ENCODE peak calls at places on chromosomes 5 and 9, in ten cellular contexts. U is A549; H is transverse colon; O is B cell; B is cardiac fibroblast; W is fibroblast of the aortic adventitia; A is cardiac muscle cell; C is progenitor cell of endocrine pancreas; T is lung; J is CD8-positive, alpha-beta T cell. S is an unnamed sample.

GRCh38 chr9:98130576-98131228 is 11.7 kb upstream of the TRIM14 start:
- DNase-seq in J (no peak), W (no peak), T (no peak), C (no peak), U (no peak), H (peak; percentile 5), A (no peak), O (no peak), B (no peak), S (no peak)

GRCh38 chr9:37415011-37415719 is 7.3 kb upstream of the GRHPR start:
- DNase-seq in T (peak; percentile 76), U (peak; percentile 80), O (peak; percentile 73), H (peak; percentile 78), W (peak; percentile 87), J (peak; percentile 64), C (peak; percentile 67), B (peak; percentile 83), A (peak; percentile 78), S (peak; percentile 67)

GRCh38 chr5:67211926-67212325 is 15.3 kb upstream of the CD180 start:
- DNase-seq in J (no peak), B (peak; percentile 71), T (no peak), A (peak; percentile 73), O (no peak), C (no peak), W (peak; percentile 79), U (no peak), H (no peak), S (no peak)

GRCh38 chr5:176157656-176158055 is 80.6 kb upstream of the SIMC1 start:
- DNase-seq in O (no peak), W (peak; percentile 84), T (no peak), B (peak; percentile 50), C (no peak), A (peak; percentile 42), J (no peak), H (no peak), U (no peak), S (no peak)

GRCh38 chr9:86668488-86668887 is 278.8 kb downstream of the GAS1 start:
- DNase-seq in W (peak; percentile 47), O (no peak), J (no peak), T (no peak), C (no peak), A (no peak), B (no peak), U (no peak), H (no peak), S (no peak)

GRCh38 chr9:13023498-13023897 is 248.7 kb downstream of the LURAP1L start:
- DNase-seq in O (no peak), B (no peak), C (no peak), T (no peak), W (no peak), A (no peak), H (no peak), J (no peak), U (no peak), S (no peak)

GRCh38 chr5:83026507-83026906 is 50.7 kb downstream of the TMEM167A start:
- DNase-seq in C (no peak), W (no peak), H (no peak), O (no peak), B (no peak), A (no peak), U (no peak), T (no peak), J (no peak), S (no peak)

GRCh38 chr5:148205044-148205813 is 2.4 kb downstream of the SPINK6 start:
- DNase-seq in T (no peak), O (no peak), W (peak; percentile 6), U (no peak), H (no peak), B (peak; percentile 62), J (no peak), A (peak; percentile 89), C (no peak), S (no peak)

DNA sequence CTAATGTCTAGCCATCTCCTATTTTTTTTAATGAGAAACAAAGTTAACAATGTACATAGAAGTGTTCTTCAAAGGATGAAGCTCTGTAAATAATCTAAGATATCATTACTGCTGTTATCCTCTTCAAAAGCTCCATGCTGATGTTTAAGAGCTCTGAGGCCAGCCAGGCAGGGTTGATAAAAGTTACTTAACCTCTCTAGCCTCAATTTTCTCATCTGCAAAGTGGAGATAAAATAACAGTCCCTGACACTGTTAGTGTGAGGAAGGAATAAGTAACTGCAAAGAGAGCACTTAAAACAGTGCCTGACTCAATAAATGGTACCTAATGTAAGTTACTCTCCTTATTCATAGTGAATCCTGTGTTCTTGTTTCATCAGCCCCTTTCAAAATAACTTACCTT is 60.1 kb downstream of the LHFPL2 start:
- DNase-seq in B (no peak), H (no peak), O (no peak), W (no peak), J (no peak), C (no peak), T (no peak), A (no peak), U (no peak), S (no peak)
- TF ChIP-seq CTCF in B (no peak), H (no peak), O (no peak), W (no peak), J (no peak), C (no peak), T (no peak), A (no peak), U (no peak), S (no peak)

GRCh38 chr9:6827370-6827949 is 69.7 kb downstream of the KDM4C start:
- DNase-seq in O (peak; percentile 39), A (peak; percentile 71), C (peak; percentile 45), U (peak; percentile 51), H (no peak), B (peak; percentile 64), W (peak; percentile 66), T (no peak), J (no peak), S (peak; percentile 50)
- TF ChIP-seq CTCF in O (peak; percentile 70), A (peak; percentile 65), C (peak; percentile 80), U (peak; percentile 82), H (peak; percentile 42), B (peak; percentile 52), W (peak; percentile 63), T (no peak), J (peak; percentile 59), S (peak; percentile 32)

GRCh38 chr5:104198156-104198555 is 635.6 kb upstream of the NUDT12 start:
- DNase-seq in A (no peak), T (no peak), O (no peak), B (no peak), J (no peak), U (no peak), H (no peak), W (no peak), C (no peak), S (no peak)

GRCh38 chr5:104199771-104200170 is 637.2 kb upstream of the NUDT12 start:
- DNase-seq in U (no peak), W (no peak), B (no peak), C (no peak), J (no peak), A (no peak), O (no peak), H (no peak), T (no peak), S (no peak)
- TF ChIP-seq CTCF in U (no peak), W (no peak), B (no peak), C (no peak), J (no peak), A (no peak), O (no peak), H (no peak), T (no peak), S (no peak)

GRCh38 chr9:91776409-91777365 is 173.3 kb downstream of the ROR2 start:
- DNase-seq in T (no peak), O (no peak), B (peak; percentile 81), A (peak; percentile 85), W (peak; percentile 83), J (no peak), H (no peak), U (no peak), C (no peak), S (no peak)

GRCh38 chr9:91775708-91776028 is 174.4 kb downstream of the ROR2 start:
- DNase-seq in J (no peak), A (no peak), O (no peak), H (no peak), U (no peak), W (no peak), T (no peak), B (no peak), C (no peak), S (no peak)

GRCh38 chr9:91775011-91775707 is 174.9 kb downstream of the ROR2 start:
- DNase-seq in B (peak; percentile 66), A (peak; percentile 71), C (peak; percentile 78), J (peak; percentile 41), U (peak; percentile 75), W (peak; percentile 64), H (peak; percentile 76), O (peak; percentile 70), T (peak; percentile 59), S (peak; percentile 80)

GRCh38 chr9:91778031-91778430 is 172.0 kb downstream of the ROR2 start:
- DNase-seq in O (no peak), T (no peak), U (no peak), H (no peak), B (no peak), C (no peak), W (no peak), J (no peak), A (peak; percentile 20), S (no peak)

DNA sequence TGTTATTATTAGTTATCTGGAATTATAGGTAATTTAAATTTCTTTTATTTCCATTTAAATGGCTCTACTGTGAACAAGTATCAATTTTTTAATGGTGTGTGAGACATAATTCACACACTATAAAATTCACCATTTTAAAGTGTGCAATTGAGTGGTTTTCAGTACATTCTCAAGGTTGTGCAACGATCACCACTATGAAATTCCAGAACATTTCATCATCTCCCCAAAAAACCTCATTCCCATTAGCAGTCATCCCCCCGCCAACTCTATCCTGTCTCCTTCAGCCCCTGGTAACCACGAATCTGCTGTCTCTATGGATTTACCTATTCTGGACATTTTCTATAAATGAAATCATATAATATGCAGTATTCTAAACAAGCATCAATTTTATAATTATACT is 172.6 kb downstream of the ROR2 start:
- DNase-seq in H (no peak), O (no peak), J (no peak), B (peak; percentile 79), A (peak; percentile 91), T (no peak), W (peak; percentile 87), C (no peak), U (no peak), S (no peak)
- TF ChIP-seq CTCF in H (no peak), O (no peak), J (no peak), B (no peak), A (no peak), T (no peak), W (no peak), C (no peak), U (no peak), S (no peak)

S was measured in GM20000.